ENCODE peak calls at places on chromosomes 16 and 17, in eight cellular contexts. A, P, E, H, C, R, S and V are unnamed samples.

GRCh38 chr16:69107311-69107962 is 2.0 kb downstream of the HAS3 start:
- DNase-seq in A (no peak), P (no peak), E (no peak), H (no peak), C (no peak), R (peak), S (no peak), V (peak)

GRCh38 chr17:15508466-15508865 is 41.0 kb upstream of the CDRT4 start:
- DNase-seq in A (no peak), P (no peak), E (no peak), H (no peak), C (no peak), R (no peak), S (no peak), V (no peak)

GRCh38 chr16:89401641-89402445 is 88.5 kb downstream of the ANKRD11 start:
- DNase-seq in A (no peak), P (no peak), E (no peak), H (no peak), C (no peak), R (no peak), S (no peak), V (no peak)

GRCh38 chr16:86502856-86503748 is 7.2 kb upstream of the FOXF1 start:
- DNase-seq in A (no peak), P (no peak), E (no peak), H (no peak), C (no peak), R (no peak), S (peak), V (no peak)

GRCh38 chr16:77834600-77834963 is 46.2 kb downstream of the VAT1L start:
- DNase-seq in A (no peak), P (no peak), E (no peak), H (no peak), C (no peak), R (no peak), S (peak), V (no peak)

GRCh38 chr17:82950525-82951102 is 110.8 kb upstream of the ZNF750 start:
- DNase-seq in A (no peak), P (no peak), E (no peak), H (no peak), C (no peak), R (no peak), S (no peak), V (no peak)

GRCh38 chr16:72783716-72784320 is 264.1 kb downstream of the ZFHX3 start:
- DNase-seq in A (no peak), P (no peak), E (no peak), H (no peak), C (no peak), R (no peak), S (peak), V (no peak)

GRCh38 chr16:29312835-29313558 is 93.5 kb downstream of the NPIPB11 start:
- DNase-seq in A (no peak), P (no peak), E (no peak), H (no peak), C (no peak), R (no peak), S (no peak), V (no peak)

GRCh38 chr17:45676695-45677094 is 107.4 kb upstream of the CRHR1 start:
- DNase-seq in A (no peak), P (no peak), E (no peak), H (no peak), C (no peak), R (no peak), S (no peak), V (no peak)

GRCh38 chr16:11218324-11218962 is 37.6 kb downstream of the SOCS1 start:
- DNase-seq in A (no peak), P (no peak), E (no peak), H (no peak), C (no peak), R (no peak), S (peak), V (no peak)

GRCh38 chr17:64781394-64781793 is 119.3 kb upstream of the SMURF2 start:
- DNase-seq in A (no peak), P (no peak), E (peak), H (no peak), C (no peak), R (peak), S (no peak), V (peak)

GRCh38 chr16:54055864-54056263 is 230.7 kb downstream of the IRX3 start:
- DNase-seq in A (no peak), P (no peak), E (no peak), H (no peak), C (no peak), R (no peak), S (peak), V (no peak)

GRCh38 chr16:81863630-81864352 is 84.7 kb downstream of the PLCG2 start:
- DNase-seq in A (no peak), P (peak), E (no peak), H (peak), C (no peak), R (peak), S (no peak), V (peak)

GRCh38 chr17:3598078-3598477 is 11.1 kb downstream of the TRPV1 start:
- DNase-seq in A (no peak), P (no peak), E (no peak), H (no peak), C (no peak), R (no peak), S (no peak), V (no peak)

GRCh38 chr17:2061441-2061797 is 6.5 kb downstream of the HIC1 start:
- DNase-seq in A (no peak), P (no peak), E (no peak), H (no peak), C (no peak), R (no peak), S (no peak), V (no peak)

GRCh38 chr17:3683054-3683511 is 12.9 kb downstream of the P2RX5 start:
- DNase-seq in A (no peak), P (peak), E (peak), H (peak), C (no peak), R (peak), S (no peak), V (peak)

GRCh38 chr17:79568661-79569060 is 42.2 kb downstream of the RBFOX3 start:
- DNase-seq in A (no peak), P (no peak), E (no peak), H (no peak), C (no peak), R (no peak), S (no peak), V (no peak)

GRCh38 chr16:57297856-57298255 is 13.4 kb upstream of the PLLP start:
- DNase-seq in A (no peak), P (no peak), E (peak), H (no peak), C (no peak), R (peak), S (no peak), V (no peak)

GRCh38 chr16:56993204-56993603 is 3.8 kb downstream of the NLRC5 start:
- DNase-seq in A (no peak), P (no peak), E (peak), H (no peak), C (no peak), R (no peak), S (peak), V (no peak)

GRCh38 chr17:49890077-49890821 is 42.4 kb upstream of the TAC4 start:
- DNase-seq in A (no peak), P (no peak), E (no peak), H (no peak), C (no peak), R (no peak), S (no peak), V (no peak)

GRCh38 chr17:82031885-82032627 is 578 bp downstream of the RAC3 start:
- DNase-seq in A (no peak), P (no peak), E (no peak), H (no peak), C (no peak), R (peak), S (no peak), V (peak)

GRCh38 chr16:87550510-87550961 is 51.8 kb upstream of the JPH3 start:
- DNase-seq in A (no peak), P (peak), E (no peak), H (peak), C (no peak), R (no peak), S (no peak), V (peak)

GRCh38 chr16:86653289-86654006 is 75.1 kb downstream of the FOXL1 start:
- DNase-seq in A (no peak), P (no peak), E (no peak), H (no peak), C (no peak), R (no peak), S (peak), V (no peak)

GRCh38 chr17:38761612-38762011 is 9.1 kb downstream of the PSMB3 start:
- DNase-seq in A (peak), P (no peak), E (peak), H (no peak), C (no peak), R (no peak), S (peak), V (no peak)

GRCh38 chr17:35807371-35808144 is 1.7 kb upstream of the TAF15 start:
- DNase-seq in A (no peak), P (no peak), E (no peak), H (no peak), C (no peak), R (no peak), S (peak), V (no peak)

GRCh38 chr17:66514227-66514806 is 211.9 kb downstream of the PRKCA start:
- DNase-seq in A (no peak), P (no peak), E (no peak), H (no peak), C (no peak), R (no peak), S (peak), V (no peak)

GRCh38 chr16:56109205-56109604 is 82.1 kb upstream of the GNAO1 start:
- DNase-seq in A (no peak), P (no peak), E (no peak), H (no peak), C (no peak), R (no peak), S (no peak), V (no peak)

GRCh38 chr16:88437367-88437964 is 15.6 kb upstream of the ZFPM1 start:
- DNase-seq in A (no peak), P (peak), E (no peak), H (peak), C (no peak), R (peak), S (peak), V (peak)

GRCh38 chr17:42407289-42407836 is 15.7 kb downstream of the CAVIN1 start:
- DNase-seq in A (peak), P (peak), E (no peak), H (peak), C (no peak), R (peak), S (peak), V (peak)

GRCh38 chr16:86398622-86399021 is 111.7 kb upstream of the FOXF1 start:
- DNase-seq in A (no peak), P (no peak), E (no peak), H (no peak), C (no peak), R (no peak), S (peak), V (no peak)

GRCh38 chr16:85428168-85428898 is 184.8 kb upstream of the GSE1 start:
- DNase-seq in A (peak), P (no peak), E (no peak), H (peak), C (no peak), R (peak), S (no peak), V (peak)

GRCh38 chr16:66604376-66605176 is at the start of gene CMTM3:
- DNase-seq in A (no peak), P (peak), E (peak), H (peak), C (no peak), R (peak), S (peak), V (peak)

GRCh38 chr16:51852892-51853291 is 694.1 kb downstream of the TOX3 start:
- DNase-seq in A (no peak), P (no peak), E (no peak), H (no peak), C (no peak), R (no peak), S (no peak), V (no peak)

GRCh38 chr16:83689385-83689831 is 118.4 kb upstream of the HSBP1 start:
- DNase-seq in A (peak), P (no peak), E (peak), H (no peak), C (peak), R (peak), S (peak), V (peak)

GRCh38 chr16:81437860-81438259 is 6.7 kb upstream of the CMIP start:
- DNase-seq in A (no peak), P (no peak), E (peak), H (no peak), C (no peak), R (no peak), S (no peak), V (no peak)